ENCODE peak calls at places on chromosomes 12 and 14, in ten cellular contexts. R is gastrocnemius medialis, C is fibroblast of lung, T is GM23338, L is ovary, W is AG04450, O is OCI-LY7, K is cardiac fibroblast, N is astrocyte of the spinal cord, M is colonic mucosa. H is an unnamed sample.

GRCh38 chr12:30515351-30515750 is 180.3 kb downstream of the IPO8 start:
- DNase-seq in R (no peak), C (peak), T (peak), L (no peak), W (no peak), O (peak), K (peak), N (peak), M (no peak), H (no peak)

GRCh38 chr12:49720214-49720613 is 13.0 kb upstream of the FMNL3 start:
- DNase-seq in R (no peak), C (no peak), T (no peak), L (no peak), W (no peak), O (peak), K (peak), N (no peak), M (no peak), H (peak)

GRCh38 chr12:27221625-27222387 is 22.3 kb upstream of the STK38L start:
- DNase-seq in R (no peak), C (no peak), T (no peak), L (no peak), W (no peak), O (peak), K (no peak), N (no peak), M (no peak), H (no peak)

GRCh38 chr14:99035712-99036593 is 236.0 kb downstream of the BCL11B start:
- DNase-seq in R (peak), C (peak), T (peak), L (peak), W (peak), O (no peak), K (peak), N (peak), M (peak), H (peak)

GRCh38 chr14:94926176-94926575 is 156.3 kb upstream of the GSC start:
- DNase-seq in R (no peak), C (no peak), T (no peak), L (no peak), W (no peak), O (no peak), K (no peak), N (no peak), M (no peak), H (no peak)

GRCh38 chr12:52798003-52798670 is 2.2 kb upstream of the KRT3 start:
- DNase-seq in R (no peak), C (peak), T (no peak), L (no peak), W (no peak), O (no peak), K (peak), N (peak), M (no peak), H (peak)

GRCh38 chr12:132937476-132937875 is 18.6 kb downstream of the ZNF605 start:
- DNase-seq in R (no peak), C (no peak), T (no peak), L (no peak), W (no peak), O (no peak), K (no peak), N (no peak), M (no peak), H (no peak)

GRCh38 chr12:84964048-84964447 is 51.4 kb upstream of the SLC6A15 start:
- DNase-seq in R (no peak), C (no peak), T (peak), L (no peak), W (no peak), O (no peak), K (no peak), N (no peak), M (no peak), H (no peak)

GRCh38 chr12:57235012-57235727 is 5.7 kb downstream of the SHMT2 start:
- DNase-seq in R (peak), C (peak), T (peak), L (no peak), W (no peak), O (no peak), K (peak), N (peak), M (no peak), H (no peak)

GRCh38 chr12:116416161-116416560 is 138.7 kb upstream of the MED13L start:
- DNase-seq in R (no peak), C (no peak), T (no peak), L (no peak), W (no peak), O (no peak), K (no peak), N (no peak), M (no peak), H (peak)

GRCh38 chr12:70763666-70764065 is 126.4 kb upstream of the PTPRB start:
- DNase-seq in R (no peak), C (no peak), T (no peak), L (no peak), W (no peak), O (no peak), K (no peak), N (no peak), M (no peak), H (no peak)

GRCh38 chr14:54148251-54148650 is 191.6 kb upstream of the BMP4 start:
- DNase-seq in R (no peak), C (peak), T (no peak), L (no peak), W (no peak), O (no peak), K (peak), N (no peak), M (no peak), H (no peak)

GRCh38 chr14:60097974-60098373 is 6.3 kb downstream of the PCNX4 start:
- DNase-seq in R (no peak), C (no peak), T (no peak), L (no peak), W (no peak), O (no peak), K (no peak), N (no peak), M (no peak), H (no peak)

GRCh38 chr12:124668602-124669001 is 101.2 kb upstream of the NCOR2 start:
- DNase-seq in R (no peak), C (peak), T (no peak), L (no peak), W (no peak), O (no peak), K (no peak), N (no peak), M (no peak), H (peak)

GRCh38 chr12:8564656-8565055 is 24.0 kb upstream of the CLEC4E start:
- DNase-seq in R (no peak), C (no peak), T (peak), L (no peak), W (no peak), O (no peak), K (no peak), N (no peak), M (no peak), H (no peak)

GRCh38 chr14:34450542-34450915 is 11.5 kb downstream of the SPTSSA start:
- DNase-seq in R (no peak), C (no peak), T (no peak), L (no peak), W (no peak), O (no peak), K (no peak), N (no peak), M (no peak), H (no peak)

GRCh38 chr14:34449819-34450541 is 12.1 kb downstream of the SPTSSA start:
- DNase-seq in R (no peak), C (no peak), T (no peak), L (no peak), W (no peak), O (no peak), K (no peak), N (no peak), M (no peak), H (no peak)

GRCh38 chr14:34453226-34453625 is 8.8 kb downstream of the SPTSSA start:
- DNase-seq in R (no peak), C (no peak), T (no peak), L (no peak), W (no peak), O (no peak), K (no peak), N (no peak), M (no peak), H (no peak)

GRCh38 chr14:34450958-34451357 is 11.1 kb downstream of the SPTSSA start:
- DNase-seq in R (no peak), C (no peak), T (no peak), L (no peak), W (no peak), O (no peak), K (no peak), N (no peak), M (no peak), H (no peak)

GRCh38 chr14:34452258-34452822 is 9.7 kb downstream of the SPTSSA start:
- DNase-seq in R (no peak), C (no peak), T (no peak), L (no peak), W (no peak), O (no peak), K (peak), N (no peak), M (no peak), H (no peak)
- TF ChIP-seq CTCF in R (no peak), C (no peak), T (no peak), L (no peak), W (no peak), O (no peak), K (no peak), N (no peak), M (no peak), H (no peak)

GRCh38 chr14:37584211-37585100 is 10.6 kb downstream of the FOXA1 start:
- DNase-seq in R (no peak), C (no peak), T (peak), L (no peak), W (no peak), O (no peak), K (no peak), N (no peak), M (peak), H (no peak)
- H3K4me3 ChIP-seq in R (peak), C (no peak), T (peak), L (no peak), W (no peak), O (no peak), K (no peak), N (no peak), M (peak), H (no peak)

DNA sequence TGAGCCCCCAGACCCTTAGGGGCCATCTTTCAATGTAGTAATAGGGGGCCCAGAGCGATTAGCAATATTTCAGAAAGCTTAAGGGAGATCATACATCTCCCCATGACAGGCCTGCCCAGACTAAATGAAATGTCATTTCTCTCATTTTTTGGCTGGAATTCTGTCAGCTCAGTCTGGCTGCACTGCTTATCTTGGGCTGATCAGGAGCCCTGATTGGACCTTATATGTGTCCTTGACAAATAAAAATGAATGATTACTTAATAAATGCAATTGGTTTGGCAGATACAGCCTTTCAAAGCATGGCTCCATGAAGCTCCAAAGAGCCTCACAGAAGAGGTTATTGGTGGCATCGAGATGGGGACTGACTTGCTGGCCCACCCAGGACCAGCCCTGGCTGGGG is 121.9 kb downstream of the ADCK1 start:
- DNase-seq in R (no peak), C (no peak), T (no peak), L (no peak), W (no peak), O (no peak), K (no peak), N (no peak), M (no peak), H (no peak)
- TF ChIP-seq CTCF in R (no peak), C (no peak), T (no peak), L (no peak), W (no peak), O (no peak), K (no peak), N (no peak), M (no peak), H (no peak)

GRCh38 chr12:2387051-2387834 is 334.5 kb downstream of the CACNA1C start:
- DNase-seq in R (no peak), C (peak), T (no peak), L (no peak), W (no peak), O (no peak), K (peak), N (no peak), M (no peak), H (peak)
- H3K4me3 ChIP-seq in R (no peak), C (no peak), T (no peak), L (no peak), W (no peak), O (no peak), K (no peak), N (no peak), M (no peak), H (no peak)